ENCODE peak calls at places on chromosomes 4 and X, in eight cellular contexts. F is fibroblast of mammary gland; V is C1 segment of cervical spinal cord; H is progenitor cell of endocrine pancreas; D is EL; C is fibroblast of lung; O is BJ; P is activated naive CD8-positive, alpha-beta T cell treated with anti-CD3 and anti-CD28 coated beads, Interleukin-2, amount 10 ng/mL, durations not matched to agents 7 days and 5 days. W is an unnamed sample.

GRCh38 chrX:39605866-39606265 is 491.9 kb downstream of the BCOR start:
- DNase-seq in F (no peak), V (no peak), H (no peak), D (no peak), C (no peak), O (no peak), P (no peak), W (no peak)

GRCh38 chr4:24211821-24212220 is 322.0 kb upstream of the PPARGC1A start:
- DNase-seq in F (peak; percentile 94), V (no peak), H (no peak), D (peak; percentile 45), C (peak; percentile 83), O (no peak), P (no peak), W (no peak)

GRCh38 chr4:83782591-83782990 is 246.7 kb downstream of the GPAT3 start:
- DNase-seq in F (no peak), V (no peak), H (no peak), D (peak; percentile 23), C (peak; percentile 20), O (no peak), P (no peak), W (no peak)

GRCh38 chr4:20687894-20688293 is 12.4 kb upstream of the PACRGL start:
- DNase-seq in F (peak; percentile 89), V (no peak), H (no peak), D (peak; percentile 82), C (peak; percentile 90), O (peak; percentile 36), P (no peak), W (no peak)

GRCh38 chr4:74794341-74794801 is at the start of gene BTC:
- DNase-seq in F (peak; percentile 5), V (no peak), H (peak; percentile 48), D (peak; percentile 18), C (peak; percentile 6), O (no peak), P (no peak), W (peak; percentile 69)

GRCh38 chrX:16712825-16713155 is 321 bp upstream of the CTPS2 start:
- DNase-seq in F (no peak), V (no peak), H (no peak), D (no peak), C (peak; percentile 42), O (no peak), P (no peak), W (no peak)

GRCh38 chr4:74487771-74488170 is 42.8 kb downstream of the AREG start:
- DNase-seq in F (no peak), V (no peak), H (no peak), D (no peak), C (no peak), O (no peak), P (no peak), W (no peak)

GRCh38 chr4:71553605-71554004 is 214.8 kb downstream of the SLC4A4 start:
- DNase-seq in F (peak; percentile 45), V (no peak), H (no peak), D (peak; percentile 41), C (peak; percentile 41), O (no peak), P (no peak), W (no peak)

GRCh38 chr4:1294424-1294823 is 4.7 kb downstream of the MAEA start:
- DNase-seq in F (no peak), V (no peak), H (no peak), D (no peak), C (no peak), O (no peak), P (no peak), W (no peak)

GRCh38 chrX:81291996-81292395 is 90.1 kb downstream of the SH3BGRL start:
- DNase-seq in F (no peak), V (no peak), H (no peak), D (no peak), C (no peak), O (no peak), P (no peak), W (no peak)

GRCh38 chrX:80747832-80748231 is 61.8 kb downstream of the BRWD3 start:
- DNase-seq in F (peak; percentile 18), V (no peak), H (no peak), D (peak; percentile 56), C (peak; percentile 24), O (no peak), P (no peak), W (no peak)

GRCh38 chr4:78379991-78380739 is 171.4 kb upstream of the ANXA3 start:
- DNase-seq in F (peak; percentile 32), V (no peak), H (no peak), D (peak; percentile 42), C (peak; percentile 64), O (no peak), P (no peak), W (no peak)

GRCh38 chr4:94889523-94889922 is 131.8 kb downstream of the BMPR1B start:
- DNase-seq in F (no peak), V (no peak), H (no peak), D (no peak), C (no peak), O (no peak), P (no peak), W (no peak)

GRCh38 chr4:47505666-47506065 is 20.6 kb downstream of the ATP10D start:
- DNase-seq in F (peak; percentile 62), V (no peak), H (no peak), D (no peak), C (no peak), O (no peak), P (no peak), W (no peak)

GRCh38 chrX:48896611-48897011 is 957 bp downstream of the TIMM17B start:
- DNase-seq in F (peak; percentile 34), V (peak; percentile 8), H (no peak), D (peak; percentile 12), C (peak; percentile 42), O (no peak), P (no peak), W (no peak)

GRCh38 chr4:155353923-155354540 is 22.7 kb downstream of the MAP9 start:
- DNase-seq in F (peak; percentile 68), V (no peak), H (peak; percentile 47), D (peak; percentile 25), C (peak; percentile 37), O (no peak), P (peak; percentile 35), W (peak; percentile 71)

GRCh38 chrX:56788717-56789122 is 59.7 kb downstream of the NBDY start:
- DNase-seq in F (peak; percentile 58), V (peak; percentile 59), H (no peak), D (no peak), C (no peak), O (no peak), P (no peak), W (no peak)

GRCh38 chrX:68238568-68238967 is 194.7 kb downstream of the OPHN1 start:
- DNase-seq in F (no peak), V (no peak), H (no peak), D (no peak), C (no peak), O (no peak), P (no peak), W (no peak)

GRCh38 chr4:165394275-165394674 is 15.5 kb downstream of the CPE start:
- DNase-seq in F (peak; percentile 58), V (no peak), H (no peak), D (peak; percentile 42), C (peak; percentile 88), O (no peak), P (no peak), W (no peak)

GRCh38 chr4:10455133-10455532 is 2.1 kb downstream of the ZNF518B start:
- DNase-seq in F (no peak), V (no peak), H (no peak), D (no peak), C (no peak), O (no peak), P (no peak), W (no peak)

GRCh38 chr4:3792813-3793212 is 26.6 kb downstream of the ADRA2C start:
- DNase-seq in F (peak; percentile 1), V (no peak), H (no peak), D (no peak), C (no peak), O (no peak), P (no peak), W (no peak)

GRCh38 chr4:147546341-147546740 is 65.4 kb downstream of the EDNRA start:
- DNase-seq in F (peak; percentile 98), V (no peak), H (no peak), D (peak; percentile 93), C (peak; percentile 96), O (peak; percentile 80), P (no peak), W (no peak)

GRCh38 chr4:173257732-173258717 is 76.1 kb downstream of the HMGB2 start:
- DNase-seq in F (peak; percentile 71), V (peak; percentile 37), H (peak; percentile 47), D (peak; percentile 64), C (peak; percentile 61), O (no peak), P (peak; percentile 40), W (peak; percentile 53)

GRCh38 chr4:80182237-80182866 is 15.0 kb upstream of the PRDM8 start:
- DNase-seq in F (no peak), V (peak; percentile 9), H (no peak), D (peak; percentile 9), C (no peak), O (no peak), P (peak; percentile 56), W (no peak)

GRCh38 chr4:168923526-168924194 is 86.4 kb downstream of the CBR4 start:
- DNase-seq in F (peak; percentile 86), V (no peak), H (peak; percentile 27), D (peak; percentile 67), C (peak; percentile 73), O (peak; percentile 33), P (no peak), W (peak; percentile 54)

GRCh38 chr4:13547563-13548041 is 3.3 kb upstream of the NKX3-2 start:
- DNase-seq in F (no peak), V (no peak), H (no peak), D (no peak), C (no peak), O (no peak), P (peak; percentile 66), W (no peak)

GRCh38 chr4:148999924-149000323 is 557.7 kb upstream of the NR3C2 start:
- DNase-seq in F (no peak), V (no peak), H (no peak), D (no peak), C (no peak), O (no peak), P (no peak), W (no peak)

GRCh38 chr4:144531841-144532240 is 114.1 kb upstream of the HHIP start:
- DNase-seq in F (peak; percentile 15), V (no peak), H (no peak), D (no peak), C (no peak), O (no peak), P (no peak), W (no peak)

GRCh38 chrX:40104649-40105015 is 6.9 kb upstream of the BCOR start:
- DNase-seq in F (peak; percentile 64), V (peak; percentile 38), H (no peak), D (peak; percentile 74), C (peak; percentile 69), O (no peak), P (no peak), W (no peak)

GRCh38 chr4:6332042-6332668 is 62.5 kb downstream of the WFS1 start:
- DNase-seq in F (peak; percentile 38), V (no peak), H (peak; percentile 48), D (peak; percentile 30), C (no peak), O (no peak), P (no peak), W (no peak)

GRCh38 chrX:134406230-134406794 is 53.7 kb upstream of the HPRT1 start:
- DNase-seq in F (no peak), V (no peak), H (no peak), D (no peak), C (no peak), O (no peak), P (no peak), W (no peak)

GRCh38 chr4:1252928-1253492 is 4.1 kb upstream of the CTBP1 start:
- DNase-seq in F (no peak), V (no peak), H (no peak), D (no peak), C (no peak), O (no peak), P (no peak), W (no peak)

GRCh38 chr4:4659871-4660651 is 118.2 kb upstream of the STX18 start:
- DNase-seq in F (peak; percentile 94), V (no peak), H (no peak), D (peak; percentile 91), C (peak; percentile 94), O (peak; percentile 66), P (no peak), W (no peak)

GRCh38 chr4:122329876-122330595 is 48.8 kb upstream of the ADAD1 start:
- DNase-seq in F (peak; percentile 14), V (no peak), H (no peak), D (peak; percentile 1), C (peak; percentile 79), O (peak; percentile 59), P (no peak), W (no peak)